ENCODE peak calls at places on chromosomes 13 and 19, in seven cellular contexts. M, H, I, B, F, K and A are unnamed samples.

GRCh38 chr19:3346677-3347353 is 19.6 kb upstream of the NFIC start:
- DNase-seq in F (no peak), K (no peak), H (peak; percentile 68), M (no peak), B (no peak), I (no peak), A (no peak)

GRCh38 chr19:3353493-3353892 is 12.9 kb upstream of the NFIC start:
- DNase-seq in M (no peak), B (no peak), F (no peak), K (no peak), I (no peak), H (no peak), A (no peak)

GRCh38 chr13:67914535-67914934 is 684.4 kb upstream of the PCDH9 start:
- DNase-seq in B (no peak), F (no peak), I (no peak), H (no peak), K (no peak), M (no peak), A (no peak)

GRCh38 chr19:16225279-16226183 is 27.8 kb downstream of the AP1M1 start:
- DNase-seq in I (no peak), B (no peak), H (no peak), F (no peak), K (no peak), M (no peak), A (no peak)

GRCh38 chr13:108919036-108919907 is 289.9 kb downstream of the MYO16 start:
- DNase-seq in I (no peak), K (peak; percentile 65), H (peak; percentile 72), F (peak; percentile 26), B (no peak), M (no peak), A (no peak)

GRCh38 chr19:6229951-6230712 is 49.6 kb downstream of the MLLT1 start:
- DNase-seq in K (no peak), B (no peak), H (no peak), I (no peak), M (no peak), F (no peak), A (no peak)

GRCh38 chr13:21233086-21233485 is 56.6 kb downstream of the MRPL57 start:
- DNase-seq in F (no peak), K (no peak), H (no peak), M (no peak), I (no peak), B (no peak), A (no peak)

GRCh38 chr19:11560404-11560988 is 1.5 kb upstream of the ELOF1 start:
- DNase-seq in K (peak; percentile 78), H (peak; percentile 81), F (peak; percentile 84), B (peak; percentile 51), M (peak; percentile 56), I (peak; percentile 93), A (peak; percentile 61)

GRCh38 chr19:32708457-32708856 is 11.1 kb upstream of the TDRD12 start:
- DNase-seq in I (no peak), H (no peak), B (no peak), F (no peak), K (no peak), M (no peak), A (no peak)

GRCh38 chr13:113802090-113802531 is 43.1 kb downstream of the TMEM255B start:
- DNase-seq in F (peak; percentile 72), B (no peak), I (no peak), M (peak; percentile 54), K (no peak), H (peak; percentile 76), A (peak; percentile 57)

GRCh38 chr13:35957174-35957867 is 173.9 kb downstream of the DCLK1 start:
- DNase-seq in H (peak; percentile 83), K (no peak), B (no peak), M (no peak), F (peak; percentile 50), I (no peak), A (no peak)

GRCh38 chr13:24168980-24169379 is 8.5 kb downstream of the SPATA13 start:
- DNase-seq in I (no peak), M (no peak), K (no peak), H (peak; percentile 7), F (no peak), B (no peak), A (no peak)

GRCh38 chr19:35430382-35431146 is 17.5 kb upstream of the FFAR2 start:
- DNase-seq in F (no peak), B (no peak), H (no peak), K (no peak), I (no peak), M (no peak), A (no peak)

GRCh38 chr19:23916991-23917390 is 2.3 kb downstream of the ZNF726 start:
- DNase-seq in B (no peak), H (peak; percentile 47), K (no peak), I (no peak), M (no peak), F (peak; percentile 10), A (no peak)

GRCh38 chr13:26919311-26919710 is 158.7 kb upstream of the GPR12 start:
- DNase-seq in H (peak; percentile 16), M (no peak), K (no peak), I (no peak), F (no peak), B (no peak), A (no peak)

GRCh38 chr19:15517778-15518177 is 9.5 kb downstream of the CYP4F22 start:
- DNase-seq in F (no peak), K (no peak), M (no peak), B (no peak), I (no peak), H (no peak), A (no peak)

GRCh38 chr13:27353166-27353583 is 71.2 kb upstream of the GTF3A start:
- DNase-seq in B (no peak), K (no peak), M (peak; percentile 29), I (peak; percentile 92), H (no peak), F (peak; percentile 88), A (no peak)

GRCh38 chr13:31320946-31321345 is 121.2 kb downstream of the B3GLCT start:
- DNase-seq in I (no peak), M (no peak), H (no peak), B (no peak), K (no peak), F (no peak), A (no peak)

GRCh38 chr19:2089001-2089711 is 7.0 kb downstream of the MOB3A start:
- DNase-seq in I (peak; percentile 91), H (peak; percentile 45), B (no peak), M (no peak), K (peak; percentile 31), F (peak; percentile 36), A (no peak)

DNA sequence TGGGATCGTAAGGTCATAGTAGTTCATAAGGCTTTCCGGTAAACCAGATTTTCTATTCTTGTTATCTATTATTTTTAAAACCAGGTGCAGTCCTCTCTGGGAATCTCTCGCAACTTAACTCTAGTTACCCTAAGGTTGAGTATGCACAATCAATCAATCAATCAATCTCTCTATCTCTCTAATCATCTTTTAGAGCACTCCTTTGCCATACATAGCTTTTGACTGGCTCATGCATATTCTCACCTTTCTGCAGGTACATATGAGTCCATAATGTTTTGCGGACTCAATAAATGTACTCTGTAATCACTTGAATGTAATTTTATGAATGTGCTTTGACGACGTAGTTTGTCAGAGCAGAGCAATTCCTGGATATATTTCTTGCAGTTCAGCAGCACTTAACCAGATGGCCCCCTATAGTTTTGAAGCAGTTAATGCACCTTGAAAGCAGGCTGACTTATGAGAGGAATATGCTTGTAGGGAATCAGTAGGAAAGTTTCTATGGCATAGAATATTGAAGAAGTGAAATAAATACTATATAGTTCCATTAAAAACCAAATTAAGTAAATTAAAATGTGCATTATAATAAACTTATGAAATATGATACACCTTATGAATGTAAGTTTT is 524.7 kb downstream of the GPC5 start:
- DNase-seq in I (no peak), H (no peak), K (no peak), F (no peak), M (no peak), B (no peak), A (no peak)
- TF ChIP-seq CTCF in I (peak; percentile 5), H (no peak), K (peak; percentile 24), F (no peak), M (no peak), B (no peak), A (no peak)

DNA sequence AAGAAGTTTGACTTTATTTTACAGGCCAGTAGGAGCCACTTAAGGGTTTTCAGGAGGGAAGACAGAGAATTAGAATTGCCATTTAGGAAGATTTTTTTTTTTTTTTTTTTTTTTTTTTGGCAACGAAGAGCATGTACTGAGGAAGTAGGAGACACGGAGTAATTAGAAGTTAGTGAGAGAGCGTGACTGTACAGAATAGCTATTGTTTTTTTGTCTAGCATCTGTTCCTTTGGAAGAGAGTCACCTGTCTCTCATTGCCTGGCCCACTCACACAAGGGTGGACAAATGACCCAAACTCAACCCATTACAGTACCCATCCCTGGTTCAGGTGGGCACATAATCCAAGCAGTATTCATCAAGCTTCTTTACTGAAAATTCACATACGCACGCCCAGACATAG is 166.7 kb downstream of the LACC1 start:
- DNase-seq in H (no peak), K (no peak), F (no peak), M (no peak), B (no peak), I (no peak), A (no peak)
- H3K4me3 ChIP-seq in H (no peak overlapping the region), K (no peak overlapping the region), F (no peak overlapping the region), M (no peak overlapping the region), B (no peak overlapping the region), I (no peak overlapping the region), A (no peak overlapping the region)

DNA sequence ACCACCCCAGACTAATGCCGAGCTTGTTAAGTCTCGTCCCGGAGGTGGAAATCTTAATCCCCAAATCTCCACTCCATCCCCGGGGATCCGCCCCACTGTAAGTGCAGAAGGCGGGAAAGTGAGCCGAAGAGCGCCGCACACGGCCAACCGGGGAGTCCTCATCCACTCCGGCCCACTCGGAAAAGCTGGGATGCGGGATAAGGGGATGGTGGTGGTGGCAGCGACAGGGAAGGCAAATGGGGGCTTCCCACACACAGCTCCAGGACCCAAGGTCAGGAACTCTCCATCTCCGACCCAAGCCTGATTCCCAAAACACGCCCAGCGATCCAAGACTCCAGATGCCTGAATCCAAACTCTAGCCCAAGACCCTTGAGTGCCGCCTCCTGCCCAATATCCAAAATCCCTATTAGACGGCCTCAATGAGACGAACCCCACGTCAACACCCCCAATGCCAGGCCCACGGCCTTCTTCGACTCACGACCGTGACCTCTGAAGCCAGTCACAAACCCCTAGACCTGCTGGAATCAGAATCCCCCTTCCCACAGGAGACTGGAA is 481 bp downstream of the FBL start:
- DNase-seq in B (peak; percentile 84), I (peak; percentile 25), K (no peak), H (no peak), M (no peak), F (no peak), A (no peak)
- TF ChIP-seq CTCF in B (no peak), I (no peak), K (peak; percentile 27), H (no peak), M (peak; percentile 31), F (peak; percentile 20), A (peak; percentile 3)

GRCh38 chr13:85690368-85690767 is 108.9 kb downstream of the SLITRK6 start:
- DNase-seq in F (no peak), K (no peak), I (no peak), H (no peak), M (no peak), B (no peak), A (no peak)
- H3K4me3 ChIP-seq in F (no peak overlapping the region), K (no peak overlapping the region), I (no peak overlapping the region), H (no peak overlapping the region), M (no peak overlapping the region), B (no peak overlapping the region), A (no peak overlapping the region)